ENCODE peak calls at places on chromosomes 7 and 10, in ten cellular contexts. Z, V, X, Y, K, N, I, L, C and S are unnamed samples.

GRCh38 chr10:34638405-34639054 is 176.6 kb downstream of the PARD3 start:
- DNase-seq in I (peak), K (peak), Y (peak), X (peak), V (peak), C (peak), L (peak), N (peak), Z (peak), S (peak)

GRCh38 chr10:80964955-80965614 is 427.4 kb downstream of the SH2D4B start:
- DNase-seq in K (no peak), C (no peak), Y (no peak), Z (no peak), I (no peak), L (no peak), V (no peak), N (no peak), X (no peak), S (no peak)

GRCh38 chr7:157467496-157468212 is 130.8 kb downstream of the DNAJB6 start:
- DNase-seq in L (no peak), K (no peak), C (no peak), Y (no peak), Z (no peak), V (no peak), N (no peak), I (no peak), X (no peak), S (no peak)

GRCh38 chr10:120041807-120042545 is 149.4 kb downstream of the SEC23IP start:
- DNase-seq in I (no peak), N (no peak), X (no peak), L (no peak), Y (no peak), V (peak), K (no peak), C (no peak), Z (no peak), S (no peak)

GRCh38 chr10:30639946-30640786 is 10.6 kb upstream of the LYZL2 start:
- DNase-seq in C (no peak), K (peak), I (no peak), Y (no peak), N (peak), L (peak), V (peak), Z (peak), X (no peak), S (no peak)

GRCh38 chr7:78970440-78970916 is 483.0 kb downstream of the MAGI2 start:
- DNase-seq in L (peak), X (no peak), K (no peak), N (peak), C (no peak), I (no peak), Y (no peak), Z (peak), V (no peak), S (no peak)

GRCh38 chr7:41956712-41957111 is 253.8 kb upstream of the INHBA start:
- DNase-seq in Z (no peak), Y (no peak), C (no peak), I (no peak), L (no peak), X (no peak), N (no peak), K (no peak), V (no peak), S (no peak)

GRCh38 chr10:14126697-14127440 is 203.9 kb downstream of the FRMD4A start:
- DNase-seq in Y (no peak), V (no peak), X (no peak), N (peak), L (peak), I (no peak), C (no peak), K (peak), Z (peak), S (no peak)

GRCh38 chr7:83796760-83797159 is 147.8 kb upstream of the SEMA3E start:
- DNase-seq in X (no peak), N (no peak), Y (no peak), C (no peak), L (no peak), K (no peak), Z (no peak), V (no peak), I (no peak), S (no peak)

GRCh38 chr10:131044379-131044778 is 267.1 kb downstream of the TCERG1L start:
- DNase-seq in X (no peak), I (no peak), C (no peak), N (no peak), L (no peak), V (no peak), Y (no peak), Z (no peak), K (no peak), S (no peak)

GRCh38 chr10:132518572-132519381 is 18.8 kb upstream of the INPP5A start:
- DNase-seq in Z (no peak), C (peak), N (no peak), V (no peak), X (no peak), Y (no peak), K (no peak), I (peak), L (no peak), S (peak)

GRCh38 chr7:38070718-38071117 is 107.3 kb upstream of the STARD3NL start:
- DNase-seq in X (no peak), N (peak), L (peak), V (peak), Y (no peak), Z (no peak), I (no peak), C (no peak), K (peak), S (no peak)

GRCh38 chr7:112286294-112287086 is 80.0 kb downstream of the ZNF277 start:
- DNase-seq in N (no peak), I (no peak), X (no peak), L (no peak), C (no peak), Y (no peak), V (no peak), K (no peak), Z (no peak), S (no peak)

GRCh38 chr7:116597384-116597783 is 72.5 kb downstream of the CAV1 start:
- DNase-seq in V (no peak), L (no peak), N (no peak), I (no peak), K (no peak), Y (no peak), X (no peak), Z (no peak), C (no peak), S (no peak)

GRCh38 chr10:15603446-15604011 is 116.2 kb downstream of the ITGA8 start:
- DNase-seq in L (no peak), X (no peak), Z (no peak), N (no peak), I (no peak), Y (no peak), V (no peak), C (no peak), K (no peak), S (no peak)

GRCh38 chr7:120395526-120396019 is 122.6 kb downstream of the KCND2 start:
- DNase-seq in Y (no peak), L (no peak), K (no peak), N (no peak), C (no peak), V (no peak), X (no peak), Z (no peak), I (no peak), S (no peak)

GRCh38 chr7:33722383-33723096 is 182.8 kb upstream of the BMPER start:
- DNase-seq in Z (peak), L (peak), C (no peak), Y (no peak), V (peak), I (no peak), N (peak), X (no peak), K (peak), S (no peak)

GRCh38 chr10:970311-971149 is 17.7 kb upstream of the GTPBP4 start:
- DNase-seq in X (no peak), Z (peak), K (no peak), L (peak), N (no peak), I (peak), C (no peak), V (peak), Y (no peak), S (peak)

GRCh38 chr7:43785425-43785824 is 26.9 kb downstream of the BLVRA start:
- DNase-seq in Z (peak), N (peak), K (peak), X (no peak), I (peak), V (no peak), C (peak), L (peak), Y (no peak), S (no peak)

GRCh38 chr7:147400221-147400689 is 1190.3 kb upstream of the C7orf33 start:
- DNase-seq in N (peak), V (no peak), I (no peak), Z (peak), X (no peak), C (no peak), K (peak), L (peak), Y (no peak), S (no peak)

GRCh38 chr10:472241-472910 is 217.1 kb downstream of the DIP2C start:
- DNase-seq in Y (no peak), V (no peak), C (no peak), Z (no peak), N (no peak), X (no peak), L (no peak), I (no peak), K (no peak), S (no peak)

GRCh38 chr10:86291616-86292340 is 74.8 kb downstream of the GRID1 start:
- DNase-seq in C (no peak), K (no peak), I (no peak), X (no peak), Y (no peak), V (peak), N (no peak), L (no peak), Z (no peak), S (peak)